ENCODE peak calls at places on chromosomes 6 and 20, in seven cellular contexts. One of them, this sample, is unnamed.

GRCh38 chr20:13517801-13518200 is 120.9 kb downstream of the TASP1 start:
- DNase-seq in NCI-H774: no peak
- DNase-seq in NCI-H524: no peak
- DNase-seq in PC-3: no peak
- DNase-seq in stimulated activated CD4-positive, alpha-beta T cell treated with anti-CD3 and anti-CD28 coated beads, Interleukin-15, amount 100 ng/mL, for 24 hours: no peak
- DNase-seq in pancreas: no peak
- DNase-seq in hepatocyte: no peak
- DNase-seq in this sample: no peak

GRCh38 chr6:87772597-87773530 is 70.8 kb upstream of the AKIRIN2 start:
- DNase-seq in NCI-H774: peak; percentile 65
- DNase-seq in NCI-H524: peak; percentile 27
- DNase-seq in PC-3: no peak
- DNase-seq in stimulated activated CD4-positive, alpha-beta T cell treated with anti-CD3 and anti-CD28 coated beads, Interleukin-15, amount 100 ng/mL, for 24 hours: no peak
- DNase-seq in pancreas: no peak
- DNase-seq in hepatocyte: peak; percentile 39
- DNase-seq in this sample: peak; percentile 30

GRCh38 chr20:51116765-51117686 is 94.1 kb upstream of the KCNG1 start:
- DNase-seq in NCI-H774: no peak
- DNase-seq in NCI-H524: no peak
- DNase-seq in PC-3: peak; percentile 51
- DNase-seq in stimulated activated CD4-positive, alpha-beta T cell treated with anti-CD3 and anti-CD28 coated beads, Interleukin-15, amount 100 ng/mL, for 24 hours: no peak
- DNase-seq in pancreas: no peak
- DNase-seq in hepatocyte: no peak
- DNase-seq in this sample: no peak

GRCh38 chr6:2793491-2794151 is 28.4 kb downstream of the WRNIP1 start:
- DNase-seq in NCI-H774: no peak
- DNase-seq in NCI-H524: no peak
- DNase-seq in PC-3: peak; percentile 31
- DNase-seq in stimulated activated CD4-positive, alpha-beta T cell treated with anti-CD3 and anti-CD28 coated beads, Interleukin-15, amount 100 ng/mL, for 24 hours: peak; percentile 46
- DNase-seq in pancreas: no peak
- DNase-seq in hepatocyte: peak; percentile 56
- DNase-seq in this sample: no peak

GRCh38 chr20:17505664-17506517 is 25.3 kb downstream of the BFSP1 start:
- DNase-seq in NCI-H774: no peak
- DNase-seq in NCI-H524: no peak
- DNase-seq in PC-3: peak; percentile 30
- DNase-seq in stimulated activated CD4-positive, alpha-beta T cell treated with anti-CD3 and anti-CD28 coated beads, Interleukin-15, amount 100 ng/mL, for 24 hours: peak; percentile 74
- DNase-seq in pancreas: peak; percentile 62
- DNase-seq in hepatocyte: no peak
- DNase-seq in this sample: no peak

GRCh38 chr6:116682334-116682712 is 1.3 kb downstream of the KPNA5 start:
- DNase-seq in NCI-H774: peak; percentile 49
- DNase-seq in NCI-H524: peak; percentile 2
- DNase-seq in PC-3: peak; percentile 16
- DNase-seq in stimulated activated CD4-positive, alpha-beta T cell treated with anti-CD3 and anti-CD28 coated beads, Interleukin-15, amount 100 ng/mL, for 24 hours: peak; percentile 40
- DNase-seq in pancreas: no peak
- DNase-seq in hepatocyte: peak; percentile 26
- DNase-seq in this sample: no peak

GRCh38 chr20:37209661-37210314 is 30.4 kb upstream of the MROH8 start:
- DNase-seq in NCI-H774: no peak
- DNase-seq in NCI-H524: no peak
- DNase-seq in PC-3: peak; percentile 17
- DNase-seq in stimulated activated CD4-positive, alpha-beta T cell treated with anti-CD3 and anti-CD28 coated beads, Interleukin-15, amount 100 ng/mL, for 24 hours: no peak
- DNase-seq in pancreas: no peak
- DNase-seq in hepatocyte: peak; percentile 19
- DNase-seq in this sample: no peak

GRCh38 chr6:136435096-136435495 is 115.1 kb downstream of the MAP7 start:
- DNase-seq in NCI-H774: no peak
- DNase-seq in NCI-H524: no peak
- DNase-seq in PC-3: no peak
- DNase-seq in stimulated activated CD4-positive, alpha-beta T cell treated with anti-CD3 and anti-CD28 coated beads, Interleukin-15, amount 100 ng/mL, for 24 hours: no peak
- DNase-seq in pancreas: no peak
- DNase-seq in hepatocyte: no peak
- DNase-seq in this sample: no peak

GRCh38 chr20:45927071-45927878 is 7.2 kb upstream of the PCIF1 start:
- DNase-seq in NCI-H774: no peak
- DNase-seq in NCI-H524: no peak
- DNase-seq in PC-3: no peak
- DNase-seq in stimulated activated CD4-positive, alpha-beta T cell treated with anti-CD3 and anti-CD28 coated beads, Interleukin-15, amount 100 ng/mL, for 24 hours: no peak
- DNase-seq in pancreas: peak; percentile 9
- DNase-seq in hepatocyte: no peak
- DNase-seq in this sample: no peak

GRCh38 chr6:69138893-69139494 is 503.9 kb downstream of the ADGRB3 start:
- DNase-seq in NCI-H774: no peak
- DNase-seq in NCI-H524: no peak
- DNase-seq in PC-3: no peak
- DNase-seq in stimulated activated CD4-positive, alpha-beta T cell treated with anti-CD3 and anti-CD28 coated beads, Interleukin-15, amount 100 ng/mL, for 24 hours: no peak
- DNase-seq in pancreas: no peak
- DNase-seq in hepatocyte: no peak
- DNase-seq in this sample: no peak

GRCh38 chr6:19759117-19759880 is 77.9 kb upstream of the ID4 start:
- DNase-seq in NCI-H774: no peak
- DNase-seq in NCI-H524: no peak
- DNase-seq in PC-3: peak; percentile 94
- DNase-seq in stimulated activated CD4-positive, alpha-beta T cell treated with anti-CD3 and anti-CD28 coated beads, Interleukin-15, amount 100 ng/mL, for 24 hours: no peak
- DNase-seq in pancreas: no peak
- DNase-seq in hepatocyte: no peak
- DNase-seq in this sample: no peak

GRCh38 chr6:123016431-123017110 is 20.5 kb downstream of the CLVS2 start:
- DNase-seq in NCI-H774: peak; percentile 27
- DNase-seq in NCI-H524: no peak
- DNase-seq in PC-3: no peak
- DNase-seq in stimulated activated CD4-positive, alpha-beta T cell treated with anti-CD3 and anti-CD28 coated beads, Interleukin-15, amount 100 ng/mL, for 24 hours: no peak
- DNase-seq in pancreas: no peak
- DNase-seq in hepatocyte: no peak
- DNase-seq in this sample: no peak

GRCh38 chr6:122653094-122653493 is 42.9 kb downstream of the PKIB start:
- DNase-seq in NCI-H774: no peak
- DNase-seq in NCI-H524: no peak
- DNase-seq in PC-3: peak; percentile 81
- DNase-seq in stimulated activated CD4-positive, alpha-beta T cell treated with anti-CD3 and anti-CD28 coated beads, Interleukin-15, amount 100 ng/mL, for 24 hours: no peak
- DNase-seq in pancreas: no peak
- DNase-seq in hepatocyte: peak; percentile 25
- DNase-seq in this sample: no peak

GRCh38 chr6:150143521-150144293 is 863 bp downstream of the PPP1R14C start:
- DNase-seq in NCI-H774: no peak
- DNase-seq in NCI-H524: no peak
- DNase-seq in PC-3: no peak
- DNase-seq in stimulated activated CD4-positive, alpha-beta T cell treated with anti-CD3 and anti-CD28 coated beads, Interleukin-15, amount 100 ng/mL, for 24 hours: peak; percentile 12
- DNase-seq in pancreas: peak; percentile 76
- DNase-seq in hepatocyte: no peak
- DNase-seq in this sample: no peak

GRCh38 chr20:38114353-38114791 is 50.7 kb downstream of the TGM2 start:
- DNase-seq in NCI-H774: no peak
- DNase-seq in NCI-H524: no peak
- DNase-seq in PC-3: peak; percentile 38
- DNase-seq in stimulated activated CD4-positive, alpha-beta T cell treated with anti-CD3 and anti-CD28 coated beads, Interleukin-15, amount 100 ng/mL, for 24 hours: no peak
- DNase-seq in pancreas: no peak
- DNase-seq in hepatocyte: no peak
- DNase-seq in this sample: no peak